ENCODE peak calls at places on chromosomes 11 and 22, in eight cellular contexts. V is right atrium auricular region, T is colonic mucosa, K is kidney, I is stomach, G is cardiac muscle cell, L is GM23338, A is brain microvascular endothelial cell. E is an unnamed sample.

GRCh38 chr11:132644511-132644910 is 887.8 kb downstream of the OPCML start:
- DNase-seq in V (no peak), T (no peak), K (no peak), I (no peak), G (no peak), L (no peak), A (no peak), E (no peak)

GRCh38 chr22:17742528-17742902 is 31.8 kb downstream of the BID start:
- DNase-seq in V (no peak), T (peak; percentile 74), K (no peak), I (peak; percentile 62), G (peak; percentile 80), L (peak; percentile 95), A (peak; percentile 71), E (peak; percentile 37)

GRCh38 chr11:1868056-1868635 is 15.3 kb downstream of the LSP1 start:
- DNase-seq in V (no peak), T (no peak), K (peak; percentile 61), I (no peak), G (no peak), L (no peak), A (no peak), E (no peak)

GRCh38 chr11:72741429-72741833 is 10.8 kb downstream of the ARAP1 start:
- DNase-seq in V (no peak), T (no peak), K (peak; percentile 78), I (no peak), G (no peak), L (peak; percentile 45), A (peak; percentile 13), E (no peak)

GRCh38 chr11:69369945-69370344 is 76.0 kb downstream of the MYEOV start:
- DNase-seq in V (peak; percentile 26), T (peak; percentile 12), K (no peak), I (no peak), G (no peak), L (no peak), A (no peak), E (no peak)

GRCh38 chr11:132850106-132850505 is 682.2 kb downstream of the OPCML start:
- DNase-seq in V (no peak), T (no peak), K (no peak), I (no peak), G (no peak), L (no peak), A (no peak), E (no peak)

GRCh38 chr22:47138898-47139789 is 376.7 kb downstream of the TBC1D22A start:
- DNase-seq in V (no peak), T (no peak), K (peak; percentile 88), I (no peak), G (no peak), L (no peak), A (no peak), E (no peak)

GRCh38 chr11:11731311-11732083 is 109.7 kb upstream of the GALNT18 start:
- DNase-seq in V (no peak), T (no peak), K (no peak), I (no peak), G (peak; percentile 21), L (no peak), A (peak; percentile 54), E (peak; percentile 37)

GRCh38 chr11:126956664-126957063 is 43.9 kb downstream of the KIRREL3 start:
- DNase-seq in V (no peak), T (peak; percentile 33), K (no peak), I (no peak), G (no peak), L (no peak), A (no peak), E (no peak)

GRCh38 chr22:32317524-32317923 is 40.1 kb upstream of the RFPL3 start:
- DNase-seq in V (peak; percentile 34), T (peak; percentile 4), K (no peak), I (no peak), G (no peak), L (no peak), A (no peak), E (no peak)

GRCh38 chr11:65613091-65613928 is 711 bp downstream of the MAP3K11 start:
- DNase-seq in V (no peak), T (peak; percentile 50), K (peak; percentile 91), I (peak; percentile 42), G (no peak), L (peak; percentile 45), A (no peak), E (no peak)

GRCh38 chr11:9347100-9347499 is 32.7 kb upstream of the TMEM41B start:
- DNase-seq in V (no peak), T (no peak), K (no peak), I (no peak), G (no peak), L (peak; percentile 33), A (no peak), E (no peak)

GRCh38 chr11:72274435-72274834 is 30.5 kb upstream of the PHOX2A start:
- DNase-seq in V (no peak), T (no peak), K (no peak), I (no peak), G (peak; percentile 80), L (no peak), A (no peak), E (no peak)

GRCh38 chr22:36722055-36722454 is 18.5 kb upstream of the CACNG2 start:
- DNase-seq in V (no peak), T (no peak), K (no peak), I (no peak), G (no peak), L (no peak), A (no peak), E (no peak)

GRCh38 chr11:19777032-19777341 is 64.3 kb downstream of the NAV2 start:
- DNase-seq in V (no peak), T (peak; percentile 51), K (peak; percentile 77), I (peak; percentile 75), G (no peak), L (no peak), A (no peak), E (no peak)

GRCh38 chr11:86174101-86175046 is 70.2 kb upstream of the EED start:
- DNase-seq in V (peak; percentile 94), T (no peak), K (peak; percentile 85), I (peak; percentile 44), G (peak; percentile 98), L (no peak), A (peak; percentile 96), E (peak; percentile 99)

DNA sequence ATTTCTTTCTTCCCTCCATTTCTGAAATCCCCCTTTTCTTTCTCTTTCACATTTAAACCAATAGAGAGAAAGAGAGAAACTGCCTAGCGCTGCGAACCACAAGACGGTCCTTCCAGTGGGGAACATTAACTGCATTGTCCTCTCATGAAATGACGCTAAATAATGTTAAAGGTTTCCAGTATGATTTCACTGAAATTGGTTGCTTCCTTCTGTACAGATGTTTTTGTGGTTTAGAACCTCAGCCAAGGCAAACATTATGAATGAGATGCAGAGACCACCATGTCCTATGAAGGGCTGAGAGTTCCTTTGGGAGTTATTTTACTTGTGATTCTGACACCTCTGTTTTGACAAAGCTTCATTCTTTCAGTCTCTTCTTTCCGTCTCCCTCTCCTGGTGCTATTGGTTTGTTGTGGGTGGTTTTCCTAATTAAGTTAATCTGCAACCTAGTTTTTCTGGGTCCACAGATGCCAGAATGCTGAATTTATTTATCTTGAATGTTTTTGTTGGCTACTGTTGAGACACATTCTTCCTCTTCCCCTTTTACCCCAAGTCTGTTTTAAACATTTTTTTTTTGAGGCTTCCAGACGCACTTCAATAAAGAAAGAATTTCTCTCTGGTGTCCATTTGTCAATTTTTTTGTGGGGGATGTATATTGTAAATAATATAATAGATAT is 52.0 kb downstream of the ZBTB16 start:
- DNase-seq in V (no peak), T (no peak), K (no peak), I (no peak), G (peak; percentile 88), L (no peak), A (peak; percentile 18), E (no peak)
- H3K4me3 ChIP-seq in V (no peak overlapping the region), T (no peak overlapping the region), K (peak overlapping the region; percentile 53), I (peak overlapping the region; percentile 20), G (no peak overlapping the region), L (no peak overlapping the region), A (no peak overlapping the region), E (no peak overlapping the region)

DNA sequence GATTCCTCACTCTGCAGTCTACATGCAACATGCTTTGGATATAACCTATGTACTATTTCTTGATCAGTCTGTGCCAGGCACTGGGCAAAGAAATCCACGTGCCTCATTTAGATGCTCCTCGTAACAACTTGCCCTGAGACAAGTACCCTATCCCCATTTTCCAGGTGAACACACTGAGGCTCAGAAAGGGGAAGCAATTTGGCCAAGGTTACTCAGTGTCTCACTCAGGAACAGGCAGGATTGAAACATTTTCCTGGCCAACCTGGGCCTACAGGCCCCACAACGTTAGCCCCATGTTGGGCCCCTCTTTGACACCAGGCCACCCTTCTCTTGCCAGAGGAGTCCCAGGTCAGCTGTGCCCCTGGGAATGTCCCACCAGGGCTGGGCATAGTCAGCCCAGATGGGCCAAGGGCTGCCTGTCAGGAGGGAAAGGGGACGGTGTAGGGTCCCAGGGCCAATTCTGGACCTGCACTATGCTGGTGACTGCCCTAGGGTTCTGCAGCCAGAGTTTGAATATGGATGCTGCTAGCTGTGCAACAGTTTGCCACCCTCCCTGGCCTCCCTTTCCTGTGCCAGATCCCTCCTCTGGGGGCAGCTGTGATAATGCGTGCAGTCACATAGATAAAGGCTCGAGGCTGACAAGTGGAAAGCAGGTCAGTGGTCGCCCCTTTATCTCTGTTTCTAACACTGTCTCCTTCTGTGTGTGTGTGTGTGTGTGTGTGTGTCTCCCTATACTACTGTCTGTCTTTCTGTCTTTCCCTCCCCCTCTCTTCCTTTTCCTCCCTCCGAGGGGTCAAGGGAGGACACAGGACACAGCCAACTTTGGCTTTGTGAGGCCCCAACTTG is 10.4 kb upstream of the EMID1 start:
- DNase-seq in V (no peak), T (no peak), K (peak; percentile 55), I (no peak), G (peak; percentile 37), L (no peak), A (no peak), E (no peak)
- TF ChIP-seq CTCF in V (no peak), T (no peak), K (no peak), I (no peak), G (no peak), L (no peak), A (no peak), E (no peak)

GRCh38 chr11:34809191-34810106 is 106.7 kb downstream of the APIP start:
- DNase-seq in V (no peak), T (no peak), K (no peak), I (no peak), G (peak; percentile 37), L (no peak), A (peak; percentile 31), E (peak; percentile 3)
- H3K4me3 ChIP-seq in V (no peak overlapping the region), T (no peak overlapping the region), K (no peak overlapping the region), I (no peak overlapping the region), G (no peak overlapping the region), L (no peak overlapping the region), A (no peak overlapping the region), E (no peak overlapping the region)

GRCh38 chr11:17157773-17158172 is 50.0 kb downstream of the PIK3C2A start:
- DNase-seq in V (no peak), T (no peak), K (no peak), I (no peak), G (no peak), L (no peak), A (no peak), E (no peak)

GRCh38 chr11:17154409-17155159 is 53.2 kb downstream of the PIK3C2A start:
- DNase-seq in V (no peak), T (no peak), K (no peak), I (no peak), G (no peak), L (no peak), A (no peak), E (no peak)

GRCh38 chr11:17153759-17154158 is 54.0 kb downstream of the PIK3C2A start:
- DNase-seq in V (no peak), T (no peak), K (no peak), I (no peak), G (no peak), L (no peak), A (no peak), E (no peak)

GRCh38 chr11:17152306-17152705 is 55.5 kb downstream of the PIK3C2A start:
- DNase-seq in V (no peak), T (no peak), K (no peak), I (no peak), G (no peak), L (no peak), A (no peak), E (no peak)

GRCh38 chr11:17156283-17156682 is 51.5 kb downstream of the PIK3C2A start:
- DNase-seq in V (no peak), T (no peak), K (no peak), I (no peak), G (no peak), L (no peak), A (no peak), E (no peak)
- TF ChIP-seq CTCF in V (no peak), T (no peak), K (no peak), I (no peak), G (no peak), L (no peak), A (no peak), E (no peak)

E was measured in retinal pigment epithelial cell.